ENCODE peak calls at places on chromosome 15, in five cellular contexts. D is T follicular helper cell, B is NCI-H2107, P is GM13977, X is breast epithelium. G is an unnamed sample.

GRCh38 chr15:79824321-79824720 is 72.5 kb downstream of the MTHFS start:
- DNase-seq in B (no peak), D (no peak), X (no peak), P (no peak), G (no peak)

GRCh38 chr15:58357529-58358476 is 74.0 kb upstream of the LIPC start:
- DNase-seq in X (no peak), P (no peak), D (no peak), B (no peak), G (no peak)

GRCh38 chr15:52735231-52736089 is 54.7 kb downstream of the ONECUT1 start:
- DNase-seq in X (no peak), P (peak; percentile 65), D (peak; percentile 48), B (peak; percentile 56), G (peak; percentile 60)

GRCh38 chr15:83046558-83047127 is 20.4 kb downstream of the BTBD1 start:
- DNase-seq in X (no peak), B (no peak), P (no peak), D (no peak), G (no peak)

GRCh38 chr15:101244039-101244781 is 7.6 kb downstream of the CHSY1 start:
- DNase-seq in B (no peak), D (no peak), X (no peak), P (no peak), G (no peak)

GRCh38 chr15:85730001-85730820 is 64.5 kb downstream of the KLHL25 start:
- DNase-seq in X (no peak), D (peak; percentile 18), B (no peak), P (peak; percentile 63), G (no peak)

GRCh38 chr15:76337739-76338554 is 1.4 kb downstream of the ISL2 start:
- DNase-seq in X (no peak), B (no peak), P (peak; percentile 61), D (no peak), G (no peak)

GRCh38 chr15:51134416-51135199 is 39.9 kb upstream of the TNFAIP8L3 start:
- DNase-seq in X (no peak), D (no peak), B (no peak), P (no peak), G (no peak)

GRCh38 chr15:88950600-88951160 is 37.5 kb upstream of the MFGE8 start:
- DNase-seq in X (no peak), P (no peak), B (no peak), D (no peak), G (no peak)

GRCh38 chr15:33278816-33279612 is 31.8 kb upstream of the RYR3 start:
- DNase-seq in X (no peak), P (no peak), D (no peak), B (no peak), G (no peak)

GRCh38 chr15:48581221-48581620 is 64.3 kb downstream of the FBN1 start:
- DNase-seq in X (no peak), B (no peak), D (no peak), P (no peak), G (no peak)

GRCh38 chr15:65910341-65910740 is 41.0 kb downstream of the RAB11A start:
- DNase-seq in P (no peak), B (no peak), D (no peak), X (no peak), G (no peak)

GRCh38 chr15:51861557-51862350 is 32.3 kb downstream of the TMOD3 start:
- DNase-seq in D (peak; percentile 63), P (no peak), X (no peak), B (no peak), G (peak; percentile 52)

GRCh38 chr15:101349497-101349951 is 54.5 kb upstream of the SNRPA1 start:
- DNase-seq in X (no peak), P (no peak), B (no peak), D (no peak), G (no peak)

GRCh38 chr15:74378853-74379252 is 11.4 kb upstream of the CYP11A1 start:
- DNase-seq in P (no peak), D (no peak), B (no peak), X (no peak), G (no peak)

GRCh38 chr15:77014137-77015081 is 19.5 kb downstream of the PSTPIP1 start:
- DNase-seq in P (peak; percentile 70), X (no peak), B (no peak), D (no peak), G (no peak)

GRCh38 chr15:89018235-89018634 is 70.0 kb upstream of the ABHD2 start:
- DNase-seq in P (no peak), B (no peak), D (no peak), X (no peak), G (no peak)

GRCh38 chr15:59432389-59432788 is 5.6 kb upstream of the FAM81A start:
- DNase-seq in X (no peak), D (no peak), P (no peak), B (no peak), G (no peak)

GRCh38 chr15:101296418-101297405 is 1.7 kb upstream of the SNRPA1 start:
- DNase-seq in P (no peak), D (no peak), B (no peak), X (no peak), G (no peak)

GRCh38 chr15:48373855-48374421 is 42.7 kb downstream of the DUT start:
- DNase-seq in D (no peak), P (no peak), X (no peak), B (no peak), G (no peak)

GRCh38 chr15:78778422-78778821 is 32.8 kb downstream of the ADAMTS7 start:
- DNase-seq in P (no peak), B (no peak), D (no peak), X (no peak), G (no peak)

GRCh38 chr15:51030649-51031316 is 63.9 kb downstream of the TNFAIP8L3 start:
- DNase-seq in X (no peak), B (no peak), P (no peak), D (no peak), G (no peak)

GRCh38 chr15:31325432-31325975 is 1.1 kb upstream of the KLF13 start:
- DNase-seq in D (peak; percentile 57), P (no peak), B (peak; percentile 11), X (no peak), G (peak; percentile 61)

GRCh38 chr15:51163843-51164242 is 69.1 kb upstream of the TNFAIP8L3 start:
- DNase-seq in D (no peak), B (no peak), P (no peak), X (no peak), G (no peak)

GRCh38 chr15:72117448-72117697 is 577 bp downstream of the MYO9A start:
- DNase-seq in D (peak; percentile 43), P (peak; percentile 82), B (no peak), X (peak; percentile 77), G (peak; percentile 53)

GRCh38 chr15:100525894-100526512 is 2.7 kb downstream of the CERS3 start:
- DNase-seq in B (no peak), D (no peak), P (no peak), X (peak; percentile 76), G (no peak)

GRCh38 chr15:55694652-55695150 is 48.3 kb downstream of the PRTG start:
- DNase-seq in D (no peak), X (no peak), P (peak; percentile 59), B (peak; percentile 26), G (no peak)

GRCh38 chr15:27480141-27480530 is 509.2 kb downstream of the GABRG3 start:
- DNase-seq in X (no peak), P (no peak), B (no peak), D (no peak), G (no peak)

GRCh38 chr15:66838671-66839239 is 136.7 kb downstream of the SMAD6 start:
- DNase-seq in B (no peak), X (no peak), P (peak; percentile 35), D (no peak), G (no peak)

GRCh38 chr15:99507016-99507731 is 58.6 kb upstream of the MEF2A start:
- DNase-seq in X (peak; percentile 42), B (no peak), P (peak; percentile 3), D (no peak), G (no peak)

GRCh38 chr15:39320886-39321285 is 260.0 kb upstream of the THBS1 start:
- DNase-seq in B (no peak), P (no peak), X (no peak), D (no peak), G (no peak)

GRCh38 chr15:58475573-58476524 is 44.1 kb downstream of the LIPC start:
- DNase-seq in B (peak; percentile 57), X (no peak), D (no peak), P (no peak), G (no peak)

GRCh38 chr15:43187544-43188155 is 2.4 kb downstream of the CCNDBP1 start:
- DNase-seq in B (no peak), D (no peak), P (peak; percentile 49), X (no peak), G (no peak)

GRCh38 chr15:81235781-81236507 is 39.3 kb downstream of the IL16 start:
- DNase-seq in B (no peak), X (no peak), P (no peak), D (no peak), G (no peak)

GRCh38 chr15:92037446-92037845 is 183.9 kb downstream of the SLCO3A1 start:
- DNase-seq in P (no peak), X (no peak), B (no peak), D (no peak), G (no peak)

GRCh38 chr15:44775923-44776322 is 39.6 kb downstream of the TRIM69 start:
- DNase-seq in P (no peak), D (no peak), X (no peak), B (peak; percentile 5), G (no peak)

GRCh38 chr15:50219820-50220219 is 37.8 kb downstream of the SLC27A2 start:
- DNase-seq in X (no peak), D (no peak), B (peak; percentile 2), P (no peak), G (no peak)

GRCh38 chr15:79283252-79284048 is 928 bp downstream of the ANKRD34C start:
- DNase-seq in B (no peak), X (no peak), P (peak; percentile 62), D (no peak), G (peak; percentile 3)

G was measured in T-helper 9 cell.